ENCODE peak calls at places on chromosomes 3 and 15, in eight cellular contexts. One of them, this sample, is unnamed.

GRCh38 chr3:50472958-50473357 is 30.5 kb downstream of the CACNA2D2 start:
- DNase-seq in cardiac fibroblast: no peak
- DNase-seq in aorta: no peak
- DNase-seq in lower lobe of right lung: no peak
- DNase-seq in left lung: no peak
- DNase-seq in colonic mucosa: no peak
- DNase-seq in Peyer's patch: no peak
- DNase-seq in heart right ventricle: no peak
- DNase-seq in this sample: no peak

GRCh38 chr15:55237219-55238130 is 40.7 kb upstream of the RSL24D1 start:
- DNase-seq in cardiac fibroblast: no peak
- DNase-seq in aorta: no peak
- DNase-seq in lower lobe of right lung: no peak
- DNase-seq in left lung: no peak
- DNase-seq in colonic mucosa: no peak
- DNase-seq in Peyer's patch: no peak
- DNase-seq in heart right ventricle: no peak
- DNase-seq in this sample: no peak

GRCh38 chr15:57340673-57341259 is 35.5 kb upstream of the CGNL1 start:
- DNase-seq in cardiac fibroblast: peak
- DNase-seq in aorta: no peak
- DNase-seq in lower lobe of right lung: no peak
- DNase-seq in left lung: no peak
- DNase-seq in colonic mucosa: peak
- DNase-seq in Peyer's patch: peak
- DNase-seq in heart right ventricle: peak
- DNase-seq in this sample: peak

GRCh38 chr3:86774082-86774691 is 216.8 kb downstream of the VGLL3 start:
- DNase-seq in cardiac fibroblast: peak
- DNase-seq in aorta: no peak
- DNase-seq in lower lobe of right lung: no peak
- DNase-seq in left lung: no peak
- DNase-seq in colonic mucosa: no peak
- DNase-seq in Peyer's patch: no peak
- DNase-seq in heart right ventricle: no peak
- DNase-seq in this sample: no peak

GRCh38 chr15:90213818-90214204 is 12.7 kb downstream of the SEMA4B start:
- DNase-seq in cardiac fibroblast: no peak
- DNase-seq in aorta: peak
- DNase-seq in lower lobe of right lung: no peak
- DNase-seq in left lung: no peak
- DNase-seq in colonic mucosa: no peak
- DNase-seq in Peyer's patch: peak
- DNase-seq in heart right ventricle: no peak
- DNase-seq in this sample: peak

GRCh38 chr3:172836390-172836997 is 86.0 kb downstream of the ECT2 start:
- DNase-seq in cardiac fibroblast: peak
- DNase-seq in aorta: no peak
- DNase-seq in lower lobe of right lung: no peak
- DNase-seq in left lung: no peak
- DNase-seq in colonic mucosa: peak
- DNase-seq in Peyer's patch: peak
- DNase-seq in heart right ventricle: peak
- DNase-seq in this sample: peak

GRCh38 chr3:14440531-14441239 is 38.3 kb downstream of the SLC6A6 start:
- DNase-seq in cardiac fibroblast: peak
- DNase-seq in aorta: no peak
- DNase-seq in lower lobe of right lung: no peak
- DNase-seq in left lung: no peak
- DNase-seq in colonic mucosa: no peak
- DNase-seq in Peyer's patch: no peak
- DNase-seq in heart right ventricle: no peak
- DNase-seq in this sample: no peak

GRCh38 chr3:110352841-110353595 is 718.6 kb upstream of the NECTIN3 start:
- DNase-seq in cardiac fibroblast: peak
- DNase-seq in aorta: no peak
- DNase-seq in lower lobe of right lung: no peak
- DNase-seq in left lung: no peak
- DNase-seq in colonic mucosa: no peak
- DNase-seq in Peyer's patch: no peak
- DNase-seq in heart right ventricle: no peak
- DNase-seq in this sample: no peak

GRCh38 chr3:196194542-196194915 is 16.7 kb downstream of the ZDHHC19 start:
- DNase-seq in cardiac fibroblast: no peak
- DNase-seq in aorta: no peak
- DNase-seq in lower lobe of right lung: no peak
- DNase-seq in left lung: no peak
- DNase-seq in colonic mucosa: no peak
- DNase-seq in Peyer's patch: no peak
- DNase-seq in heart right ventricle: no peak
- DNase-seq in this sample: no peak

GRCh38 chr15:98025237-98025636 is 64.7 kb downstream of the ARRDC4 start:
- DNase-seq in cardiac fibroblast: no peak
- DNase-seq in aorta: no peak
- DNase-seq in lower lobe of right lung: no peak
- DNase-seq in left lung: no peak
- DNase-seq in colonic mucosa: no peak
- DNase-seq in Peyer's patch: no peak
- DNase-seq in heart right ventricle: no peak
- DNase-seq in this sample: no peak

GRCh38 chr3:57221883-57222282 is 5.6 kb upstream of the APPL1 start:
- DNase-seq in cardiac fibroblast: peak
- DNase-seq in aorta: no peak
- DNase-seq in lower lobe of right lung: no peak
- DNase-seq in left lung: no peak
- DNase-seq in colonic mucosa: no peak
- DNase-seq in Peyer's patch: no peak
- DNase-seq in heart right ventricle: no peak
- DNase-seq in this sample: no peak

GRCh38 chr15:48577495-48577894 is 68.0 kb downstream of the FBN1 start:
- DNase-seq in cardiac fibroblast: no peak
- DNase-seq in aorta: no peak
- DNase-seq in lower lobe of right lung: no peak
- DNase-seq in left lung: no peak
- DNase-seq in colonic mucosa: no peak
- DNase-seq in Peyer's patch: no peak
- DNase-seq in heart right ventricle: no peak
- DNase-seq in this sample: no peak

GRCh38 chr15:41922353-41922752 is 28.5 kb upstream of the SPTBN5 start:
- DNase-seq in cardiac fibroblast: no peak
- DNase-seq in aorta: no peak
- DNase-seq in lower lobe of right lung: no peak
- DNase-seq in left lung: no peak
- DNase-seq in colonic mucosa: peak
- DNase-seq in Peyer's patch: no peak
- DNase-seq in heart right ventricle: no peak
- DNase-seq in this sample: peak

GRCh38 chr15:88911766-88912118 is 1.4 kb downstream of the MFGE8 start:
- DNase-seq in cardiac fibroblast: no peak
- DNase-seq in aorta: peak
- DNase-seq in lower lobe of right lung: no peak
- DNase-seq in left lung: peak
- DNase-seq in colonic mucosa: no peak
- DNase-seq in Peyer's patch: no peak
- DNase-seq in heart right ventricle: peak
- DNase-seq in this sample: no peak

GRCh38 chr3:111283165-111283564 is 211.5 kb downstream of the NECTIN3 start:
- DNase-seq in cardiac fibroblast: no peak
- DNase-seq in aorta: no peak
- DNase-seq in lower lobe of right lung: no peak
- DNase-seq in left lung: no peak
- DNase-seq in colonic mucosa: no peak
- DNase-seq in Peyer's patch: no peak
- DNase-seq in heart right ventricle: no peak
- DNase-seq in this sample: no peak

GRCh38 chr3:146092230-146092629 is 68.8 kb downstream of the PLOD2 start:
- DNase-seq in cardiac fibroblast: no peak
- DNase-seq in aorta: no peak
- DNase-seq in lower lobe of right lung: no peak
- DNase-seq in left lung: no peak
- DNase-seq in colonic mucosa: no peak
- DNase-seq in Peyer's patch: no peak
- DNase-seq in heart right ventricle: no peak
- DNase-seq in this sample: no peak

GRCh38 chr3:172125963-172126403 is 86.6 kb downstream of the FNDC3B start:
- DNase-seq in cardiac fibroblast: peak
- DNase-seq in aorta: peak
- DNase-seq in lower lobe of right lung: peak
- DNase-seq in left lung: peak
- DNase-seq in colonic mucosa: peak
- DNase-seq in Peyer's patch: peak
- DNase-seq in heart right ventricle: peak
- DNase-seq in this sample: peak

GRCh38 chr3:196995027-196995426 is 26.4 kb upstream of the PIGZ start:
- DNase-seq in cardiac fibroblast: no peak
- DNase-seq in aorta: no peak
- DNase-seq in lower lobe of right lung: no peak
- DNase-seq in left lung: no peak
- DNase-seq in colonic mucosa: no peak
- DNase-seq in Peyer's patch: no peak
- DNase-seq in heart right ventricle: no peak
- DNase-seq in this sample: no peak

GRCh38 chr15:90160781-90161727 is 40.1 kb upstream of the SEMA4B start:
- DNase-seq in cardiac fibroblast: no peak
- DNase-seq in aorta: no peak
- DNase-seq in lower lobe of right lung: peak
- DNase-seq in left lung: no peak
- DNase-seq in colonic mucosa: peak
- DNase-seq in Peyer's patch: peak
- DNase-seq in heart right ventricle: no peak
- DNase-seq in this sample: peak

DNA sequence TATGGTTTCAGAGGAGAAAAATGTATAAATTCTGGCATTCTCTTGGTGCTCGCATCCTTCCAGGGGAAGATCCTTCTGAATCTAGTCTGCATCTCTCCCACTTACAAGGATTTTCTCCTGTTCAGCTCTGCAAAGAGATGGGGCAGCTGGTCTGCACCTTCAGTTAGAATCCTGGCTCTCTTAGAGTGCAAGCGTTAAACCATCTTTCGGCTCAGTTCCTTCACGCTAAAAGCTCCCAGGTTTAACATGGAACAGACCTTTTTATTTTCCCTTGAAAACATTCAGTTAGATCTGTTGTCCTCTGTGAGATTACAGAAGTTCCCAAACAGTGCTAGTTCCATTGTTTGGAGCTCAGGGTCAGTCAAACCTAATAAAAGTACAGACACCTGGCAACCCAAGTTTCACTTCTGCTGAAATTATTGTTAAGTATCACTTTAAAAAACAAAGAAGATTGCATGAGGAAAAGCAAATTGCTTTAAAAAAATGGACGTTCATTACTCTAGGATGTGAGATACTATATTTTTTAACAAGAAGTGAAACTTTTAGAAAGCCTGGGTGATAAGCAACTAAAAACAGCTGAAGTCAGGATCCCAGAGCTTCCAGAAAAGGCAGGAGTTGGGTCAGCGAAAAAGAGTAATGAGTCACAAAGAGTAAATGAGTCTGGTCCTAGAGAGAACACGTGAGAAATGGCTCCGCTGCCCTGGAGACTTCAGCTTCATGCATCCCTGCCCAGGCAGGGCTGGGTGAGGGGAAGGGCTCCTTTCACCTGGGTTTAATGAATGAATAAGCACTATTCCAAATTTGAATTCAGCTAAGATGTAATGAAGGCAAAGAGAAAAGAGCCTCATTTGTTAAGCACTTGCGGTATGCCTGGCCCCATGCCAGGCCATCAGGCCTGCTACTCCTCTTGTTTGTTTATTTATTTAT is 63.3 kb downstream of the ABTB1 start:
- DNase-seq in cardiac fibroblast: peak
- DNase-seq in aorta: no peak
- DNase-seq in lower lobe of right lung: no peak
- DNase-seq in left lung: no peak
- DNase-seq in colonic mucosa: peak
- DNase-seq in Peyer's patch: peak
- DNase-seq in heart right ventricle: no peak
- DNase-seq in this sample: peak
- H3K4me3 ChIP-seq in cardiac fibroblast: no peak
- H3K4me3 ChIP-seq in aorta: no peak
- H3K4me3 ChIP-seq in lower lobe of right lung: no peak
- H3K4me3 ChIP-seq in left lung: no peak
- H3K4me3 ChIP-seq in colonic mucosa: no peak
- H3K4me3 ChIP-seq in Peyer's patch: no peak
- H3K4me3 ChIP-seq in heart right ventricle: no peak
- H3K4me3 ChIP-seq in this sample: no peak

GRCh38 chr15:85685366-85685765 is 109.4 kb downstream of the KLHL25 start:
- DNase-seq in cardiac fibroblast: no peak
- DNase-seq in aorta: no peak
- DNase-seq in lower lobe of right lung: no peak
- DNase-seq in left lung: no peak
- DNase-seq in colonic mucosa: no peak
- DNase-seq in Peyer's patch: no peak
- DNase-seq in heart right ventricle: no peak
- DNase-seq in this sample: no peak
- H3K4me3 ChIP-seq in cardiac fibroblast: no peak
- H3K4me3 ChIP-seq in aorta: no peak
- H3K4me3 ChIP-seq in lower lobe of right lung: no peak
- H3K4me3 ChIP-seq in left lung: no peak
- H3K4me3 ChIP-seq in colonic mucosa: no peak
- H3K4me3 ChIP-seq in Peyer's patch: no peak
- H3K4me3 ChIP-seq in heart right ventricle: no peak
- H3K4me3 ChIP-seq in this sample: no peak

GRCh38 chr3:59069838-59070237 is 20.0 kb upstream of the CFAP20DC start:
- DNase-seq in cardiac fibroblast: no peak
- DNase-seq in aorta: no peak
- DNase-seq in lower lobe of right lung: no peak
- DNase-seq in left lung: no peak
- DNase-seq in colonic mucosa: no peak
- DNase-seq in Peyer's patch: no peak
- DNase-seq in heart right ventricle: no peak
- DNase-seq in this sample: no peak
- H3K4me3 ChIP-seq in cardiac fibroblast: no peak
- H3K4me3 ChIP-seq in aorta: no peak
- H3K4me3 ChIP-seq in lower lobe of right lung: no peak
- H3K4me3 ChIP-seq in left lung: no peak
- H3K4me3 ChIP-seq in colonic mucosa: no peak
- H3K4me3 ChIP-seq in Peyer's patch: no peak
- H3K4me3 ChIP-seq in heart right ventricle: no peak
- H3K4me3 ChIP-seq in this sample: no peak

DNA sequence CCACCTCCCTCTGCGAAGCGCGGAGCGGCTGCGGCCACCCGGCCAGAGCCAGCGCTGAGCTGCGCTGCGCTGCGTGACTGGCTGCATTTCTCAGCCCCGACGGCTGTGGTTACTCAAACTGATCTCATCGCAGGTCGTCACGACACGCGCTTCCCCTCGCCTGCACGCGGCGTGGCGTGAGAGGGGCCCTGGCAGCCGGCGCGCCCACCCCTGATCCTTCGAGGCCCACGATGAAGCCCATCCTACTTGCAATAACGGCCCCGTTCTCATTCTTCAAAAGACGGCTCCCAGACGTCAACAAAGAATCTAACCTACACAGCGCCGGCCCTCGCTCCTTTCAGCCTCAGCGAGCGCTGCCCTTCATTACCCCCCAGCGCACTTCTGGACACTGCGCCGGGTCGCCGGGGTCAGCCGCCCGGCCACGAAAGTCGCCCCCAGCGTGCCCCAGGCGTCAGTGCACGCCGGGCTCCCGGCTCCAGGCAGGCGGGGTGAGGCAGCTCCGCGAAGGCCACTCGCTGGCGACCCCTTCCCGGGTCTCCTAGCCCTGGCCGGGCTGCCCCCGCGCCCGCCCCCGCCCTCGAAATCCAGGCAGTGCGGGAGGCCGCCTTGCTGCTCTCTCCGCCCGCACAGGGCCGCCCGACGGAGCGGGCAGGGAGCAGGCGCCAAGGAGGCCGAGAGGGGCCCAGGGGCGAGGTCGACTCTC is 9.9 kb upstream of the LEKR1 start:
- DNase-seq in cardiac fibroblast: peak
- DNase-seq in aorta: peak
- DNase-seq in lower lobe of right lung: peak
- DNase-seq in left lung: peak
- DNase-seq in colonic mucosa: peak
- DNase-seq in Peyer's patch: peak
- DNase-seq in heart right ventricle: peak
- DNase-seq in this sample: peak
- H3K4me3 ChIP-seq in cardiac fibroblast: peak
- H3K4me3 ChIP-seq in aorta: peak
- H3K4me3 ChIP-seq in lower lobe of right lung: peak
- H3K4me3 ChIP-seq in left lung: peak
- H3K4me3 ChIP-seq in colonic mucosa: peak
- H3K4me3 ChIP-seq in Peyer's patch: peak
- H3K4me3 ChIP-seq in heart right ventricle: peak
- H3K4me3 ChIP-seq in this sample: peak

This sample was measured in mucosa of descending colon.